ENCODE peak calls at places on chromosomes 2 and 18, in four cellular contexts. One of them, this sample, is unnamed.

GRCh38 chr2:174835797-174836255 is 71.6 kb upstream of the CHRNA1 start:
- DNase-seq in C1 segment of cervical spinal cord: no peak
- DNase-seq in sigmoid colon: no peak
- DNase-seq in lung microvascular endothelial cell: peak
- DNase-seq in this sample: peak

GRCh38 chr2:164287041-164287440 is 334.2 kb downstream of the GRB14 start:
- DNase-seq in C1 segment of cervical spinal cord: no peak
- DNase-seq in sigmoid colon: no peak
- DNase-seq in lung microvascular endothelial cell: no peak
- DNase-seq in this sample: no peak

GRCh38 chr2:172168917-172169346 is 66.2 kb upstream of the DLX2 start:
- DNase-seq in C1 segment of cervical spinal cord: no peak
- DNase-seq in sigmoid colon: no peak
- DNase-seq in lung microvascular endothelial cell: peak
- DNase-seq in this sample: no peak

GRCh38 chr2:174717273-174717672 is 47.0 kb downstream of the CHRNA1 start:
- DNase-seq in C1 segment of cervical spinal cord: no peak
- DNase-seq in sigmoid colon: no peak
- DNase-seq in lung microvascular endothelial cell: no peak
- DNase-seq in this sample: no peak

GRCh38 chr2:163736433-163737168 is 793 bp upstream of the FIGN start:
- DNase-seq in C1 segment of cervical spinal cord: peak
- DNase-seq in sigmoid colon: peak
- DNase-seq in lung microvascular endothelial cell: peak
- DNase-seq in this sample: no peak

GRCh38 chr18:73199151-73199550 is 331.4 kb upstream of the NETO1 start:
- DNase-seq in C1 segment of cervical spinal cord: no peak
- DNase-seq in sigmoid colon: no peak
- DNase-seq in lung microvascular endothelial cell: no peak
- DNase-seq in this sample: no peak

GRCh38 chr2:227103583-227103982 is 60.4 kb downstream of the COL4A4 start:
- DNase-seq in C1 segment of cervical spinal cord: no peak
- DNase-seq in sigmoid colon: no peak
- DNase-seq in lung microvascular endothelial cell: no peak
- DNase-seq in this sample: no peak

GRCh38 chr18:52340466-52341378 is 725 bp downstream of the DCC start:
- DNase-seq in C1 segment of cervical spinal cord: peak
- DNase-seq in sigmoid colon: no peak
- DNase-seq in lung microvascular endothelial cell: no peak
- DNase-seq in this sample: no peak

GRCh38 chr2:115757286-115757685 is 1314.8 kb downstream of the DPP10 start:
- DNase-seq in C1 segment of cervical spinal cord: no peak
- DNase-seq in sigmoid colon: no peak
- DNase-seq in lung microvascular endothelial cell: no peak
- DNase-seq in this sample: no peak

GRCh38 chr2:74261204-74261864 is 62.9 kb downstream of the MTHFD2 start:
- DNase-seq in C1 segment of cervical spinal cord: no peak
- DNase-seq in sigmoid colon: no peak
- DNase-seq in lung microvascular endothelial cell: peak
- DNase-seq in this sample: no peak

GRCh38 chr2:52704251-52704650 is 1063.4 kb upstream of the CHAC2 start:
- DNase-seq in C1 segment of cervical spinal cord: no peak
- DNase-seq in sigmoid colon: no peak
- DNase-seq in lung microvascular endothelial cell: no peak
- DNase-seq in this sample: no peak

GRCh38 chr2:31197669-31198068 is 19.6 kb downstream of the CAPN14 start:
- DNase-seq in C1 segment of cervical spinal cord: no peak
- DNase-seq in sigmoid colon: no peak
- DNase-seq in lung microvascular endothelial cell: no peak
- DNase-seq in this sample: no peak

GRCh38 chr18:27871731-27872130 is 305.2 kb downstream of the CDH2 start:
- DNase-seq in C1 segment of cervical spinal cord: no peak
- DNase-seq in sigmoid colon: no peak
- DNase-seq in lung microvascular endothelial cell: no peak
- DNase-seq in this sample: no peak

GRCh38 chr2:133718688-133719201 is 150.5 kb upstream of the NCKAP5 start:
- DNase-seq in C1 segment of cervical spinal cord: no peak
- DNase-seq in sigmoid colon: no peak
- DNase-seq in lung microvascular endothelial cell: peak
- DNase-seq in this sample: no peak

GRCh38 chr2:216283038-216283900 is 89.0 kb downstream of the MARCHF4 start:
- DNase-seq in C1 segment of cervical spinal cord: no peak
- DNase-seq in sigmoid colon: no peak
- DNase-seq in lung microvascular endothelial cell: no peak
- DNase-seq in this sample: peak

GRCh38 chr2:73730810-73731209 is 6.3 kb downstream of the TPRKB start:
- DNase-seq in C1 segment of cervical spinal cord: no peak
- DNase-seq in sigmoid colon: no peak
- DNase-seq in lung microvascular endothelial cell: no peak
- DNase-seq in this sample: no peak

GRCh38 chr2:134694411-134694810 is 24.4 kb downstream of the TMEM163 start:
- DNase-seq in C1 segment of cervical spinal cord: no peak
- DNase-seq in sigmoid colon: no peak
- DNase-seq in lung microvascular endothelial cell: no peak
- DNase-seq in this sample: no peak

GRCh38 chr2:20223345-20224190 is 1.4 kb downstream of the SDC1 start:
- DNase-seq in C1 segment of cervical spinal cord: no peak
- DNase-seq in sigmoid colon: no peak
- DNase-seq in lung microvascular endothelial cell: peak
- DNase-seq in this sample: peak

GRCh38 chr2:144583741-144584453 is 64.0 kb upstream of the ZEB2 start:
- DNase-seq in C1 segment of cervical spinal cord: no peak
- DNase-seq in sigmoid colon: no peak
- DNase-seq in lung microvascular endothelial cell: peak
- DNase-seq in this sample: no peak

GRCh38 chr2:238096311-238097011 is 3.7 kb upstream of the ESPNL start:
- DNase-seq in C1 segment of cervical spinal cord: no peak
- DNase-seq in sigmoid colon: no peak
- DNase-seq in lung microvascular endothelial cell: no peak
- DNase-seq in this sample: no peak

GRCh38 chr2:16548036-16548435 is 117.6 kb downstream of the CYRIA start:
- DNase-seq in C1 segment of cervical spinal cord: no peak
- DNase-seq in sigmoid colon: no peak
- DNase-seq in lung microvascular endothelial cell: no peak
- DNase-seq in this sample: no peak

GRCh38 chr2:111227716-111228141 is 107.0 kb downstream of the BCL2L11 start:
- DNase-seq in C1 segment of cervical spinal cord: no peak
- DNase-seq in sigmoid colon: no peak
- DNase-seq in lung microvascular endothelial cell: peak
- DNase-seq in this sample: no peak

GRCh38 chr2:66696374-66696773 is 261.4 kb downstream of the MEIS1 start:
- DNase-seq in C1 segment of cervical spinal cord: no peak
- DNase-seq in sigmoid colon: no peak
- DNase-seq in lung microvascular endothelial cell: no peak
- DNase-seq in this sample: no peak

GRCh38 chr18:13374468-13375301 is 156.1 kb downstream of the LDLRAD4 start:
- DNase-seq in C1 segment of cervical spinal cord: no peak
- DNase-seq in sigmoid colon: peak
- DNase-seq in lung microvascular endothelial cell: peak
- DNase-seq in this sample: no peak

GRCh38 chr2:77008925-77009706 is 513.1 kb downstream of the LRRTM4 start:
- DNase-seq in C1 segment of cervical spinal cord: no peak
- DNase-seq in sigmoid colon: no peak
- DNase-seq in lung microvascular endothelial cell: no peak
- DNase-seq in this sample: no peak

This sample was measured in GM06990.